ENCODE peak calls at places on chromosomes 13 and 19, in seven cellular contexts. T, Q, A, M, J, K and H are unnamed samples.

GRCh38 chr19:18521692-18522123 is at the start of gene ELL:
- DNase-seq in K (no peak), J (no peak), Q (no peak), M (no peak), A (no peak), T (no peak), H (no peak)

GRCh38 chr13:96898855-96899254 is 95.4 kb downstream of the OXGR1 start:
- DNase-seq in M (no peak), Q (no peak), T (no peak), J (no peak), K (no peak), A (no peak), H (no peak)

GRCh38 chr19:37654118-37654517 is 1.1 kb downstream of the ZFP30 start:
- DNase-seq in A (no peak), Q (no peak), T (peak), M (no peak), J (no peak), K (no peak), H (peak)

GRCh38 chr13:40667622-40667978 is 1.2 kb upstream of the FOXO1 start:
- DNase-seq in A (no peak), M (no peak), T (no peak), Q (no peak), J (no peak), K (no peak), H (no peak)

GRCh38 chr19:43726736-43727592 is 11.1 kb downstream of the IRGC start:
- DNase-seq in Q (no peak), A (no peak), T (no peak), J (peak), K (no peak), M (no peak), H (peak)

GRCh38 chr19:15038304-15038703 is 11.0 kb upstream of the CASP14 start:
- DNase-seq in T (peak), A (peak), M (no peak), K (no peak), Q (no peak), J (no peak), H (no peak)

GRCh38 chr19:7930765-7931164 is 4.8 kb upstream of the CTXN1 start:
- DNase-seq in A (no peak), M (no peak), K (no peak), T (no peak), Q (no peak), J (no peak), H (no peak)

GRCh38 chr13:73133536-73133935 is 74.7 kb downstream of the KLF5 start:
- DNase-seq in K (no peak), J (no peak), T (no peak), M (no peak), Q (no peak), A (no peak), H (no peak)

GRCh38 chr13:97344250-97345175 is 89.5 kb upstream of the RAP2A start:
- DNase-seq in M (no peak), K (peak), Q (peak), T (no peak), A (peak), J (peak), H (peak)